ENCODE peak calls at places on chromosomes 12 and 14, in eight cellular contexts. B is ascending aorta, A is esophagus squamous epithelium, N is left lung, E is colonic mucosa, G is thoracic aorta, K is transverse colon, Q is lung. T is an unnamed sample.
A peak's percentile ranks its signal among the peaks of the same experiment; 100 is the strongest.

GRCh38 chr12:1932264-1932777 is 13.9 kb upstream of the CACNA2D4 start:
- DNase-seq in B (no peak), A (no peak), N (peak; percentile 28), E (peak; percentile 76), G (no peak), K (peak; percentile 79), Q (no peak), T (no peak)

GRCh38 chr14:68361231-68361630 is 431.6 kb downstream of the ZFP36L1 start:
- DNase-seq in B (no peak), A (no peak), N (no peak), E (no peak), G (no peak), K (no peak), Q (peak; percentile 74), T (no peak)

GRCh38 chr14:54818201-54819133 is 84.2 kb downstream of the GCH1 start:
- DNase-seq in B (no peak), A (no peak), N (no peak), E (no peak), G (no peak), K (peak; percentile 24), Q (no peak), T (peak; percentile 13)

GRCh38 chr14:49879683-49880204 is 13.1 kb upstream of the ARF6 start:
- DNase-seq in B (no peak), A (no peak), N (no peak), E (peak; percentile 68), G (no peak), K (peak; percentile 70), Q (no peak), T (no peak)

GRCh38 chr14:88910386-88910785 is 85.9 kb downstream of the TTC8 start:
- DNase-seq in B (no peak), A (no peak), N (no peak), E (no peak), G (no peak), K (no peak), Q (no peak), T (peak; percentile 45)

GRCh38 chr12:38689704-38690103 is 215.7 kb downstream of the CPNE8 start:
- DNase-seq in B (no peak), A (no peak), N (no peak), E (no peak), G (no peak), K (no peak), Q (no peak), T (no peak)

GRCh38 chr14:89314274-89314673 is 102.8 kb downstream of the FOXN3 start:
- DNase-seq in B (no peak), A (no peak), N (no peak), E (no peak), G (no peak), K (no peak), Q (no peak), T (no peak)

GRCh38 chr14:81313200-81313599 is 86.9 kb downstream of the STON2 start:
- DNase-seq in B (no peak), A (no peak), N (no peak), E (no peak), G (no peak), K (no peak), Q (no peak), T (no peak)

GRCh38 chr14:103732868-103733626 is 17.4 kb downstream of the ZFYVE21 start:
- DNase-seq in B (no peak), A (no peak), N (no peak), E (no peak), G (no peak), K (no peak), Q (no peak), T (no peak)

GRCh38 chr12:1812650-1813302 is 7.6 kb upstream of the LRTM2 start:
- DNase-seq in B (no peak), A (no peak), N (peak; percentile 77), E (no peak), G (no peak), K (no peak), Q (peak; percentile 51), T (peak; percentile 27)

GRCh38 chr14:58808828-58809227 is 171.1 kb downstream of the DACT1 start:
- DNase-seq in B (no peak), A (no peak), N (no peak), E (peak; percentile 31), G (no peak), K (no peak), Q (peak; percentile 31), T (no peak)

GRCh38 chr12:66859751-66860440 is 181.0 kb upstream of the GRIP1 start:
- DNase-seq in B (no peak), A (no peak), N (no peak), E (no peak), G (no peak), K (no peak), Q (no peak), T (no peak)

GRCh38 chr12:96814200-96814599 is 92.9 kb upstream of the NEDD1 start:
- DNase-seq in B (no peak), A (no peak), N (no peak), E (no peak), G (no peak), K (no peak), Q (no peak), T (no peak)

GRCh38 chr14:69363055-69363454 is 35.0 kb downstream of the ERH start:
- DNase-seq in B (no peak), A (no peak), N (no peak), E (no peak), G (no peak), K (no peak), Q (no peak), T (no peak)
- TF ChIP-seq CTCF in B (peak; percentile 57), A (no peak), N (no peak), E (no peak), G (peak; percentile 50), K (no peak), Q (no peak), T (no peak)

DNA sequence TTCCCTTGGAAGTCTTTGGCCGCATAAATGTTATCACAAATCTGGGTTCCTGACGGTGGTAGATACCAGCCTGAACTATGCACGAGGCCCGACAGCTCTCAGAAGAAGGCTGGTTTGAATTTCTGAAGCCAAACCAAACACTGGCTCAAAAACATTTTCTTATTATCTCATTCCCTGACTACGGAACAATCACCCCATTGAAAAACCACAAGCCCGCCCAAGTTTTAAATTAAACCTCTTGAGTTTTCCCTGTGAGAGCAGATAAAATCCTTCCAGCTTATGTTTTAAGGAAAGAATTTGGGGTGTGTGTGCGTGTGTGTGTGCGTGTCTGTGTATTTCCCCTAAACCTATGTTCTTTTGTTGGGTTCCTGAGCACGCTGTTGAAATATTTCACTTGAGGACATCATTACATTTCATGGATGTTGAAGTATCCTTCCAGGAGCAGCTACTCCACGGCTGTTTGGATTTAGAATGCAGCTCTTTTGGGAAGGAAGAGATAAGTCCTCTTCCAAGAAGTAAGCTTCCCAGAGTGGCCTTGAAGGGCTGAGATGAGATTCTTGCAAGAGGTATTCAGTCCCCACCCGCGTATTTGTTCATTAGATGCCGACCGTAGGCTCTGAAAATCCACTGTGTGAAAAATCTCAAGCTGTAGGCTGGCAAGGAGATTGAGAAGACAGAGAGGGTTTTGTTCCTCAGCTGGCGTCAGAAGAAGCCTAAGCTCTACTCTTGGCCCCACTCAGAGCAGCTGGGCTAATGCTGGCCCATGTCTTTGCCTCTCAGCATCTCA is 131.0 kb upstream of the NCOR2 start:
- DNase-seq in B (no peak), A (no peak), N (no peak), E (no peak), G (no peak), K (no peak), Q (no peak), T (no peak)
- H3K27ac ChIP-seq in B (peak overlapping the region; percentile 88), A (peak overlapping the region; percentile 17), N (peak overlapping the region; percentile 81), E (no peak overlapping the region), G (peak overlapping the region; percentile 93), K (peak overlapping the region; percentile 28), Q (peak overlapping the region; percentile 90), T (no peak overlapping the region)

GRCh38 chr12:3600951-3601350 is 109.9 kb downstream of the PRMT8 start:
- DNase-seq in B (no peak), A (no peak), N (no peak), E (no peak), G (no peak), K (no peak), Q (no peak), T (no peak)

GRCh38 chr12:3602488-3602887 is 111.5 kb downstream of the PRMT8 start:
- DNase-seq in B (no peak), A (no peak), N (no peak), E (no peak), G (no peak), K (no peak), Q (no peak), T (no peak)

GRCh38 chr12:3601466-3602150 is 110.6 kb downstream of the PRMT8 start:
- DNase-seq in B (no peak), A (no peak), N (no peak), E (no peak), G (no peak), K (no peak), Q (no peak), T (no peak)

GRCh38 chr12:3598896-3599295 is 107.9 kb downstream of the PRMT8 start:
- DNase-seq in B (no peak), A (no peak), N (no peak), E (no peak), G (no peak), K (no peak), Q (no peak), T (no peak)

DNA sequence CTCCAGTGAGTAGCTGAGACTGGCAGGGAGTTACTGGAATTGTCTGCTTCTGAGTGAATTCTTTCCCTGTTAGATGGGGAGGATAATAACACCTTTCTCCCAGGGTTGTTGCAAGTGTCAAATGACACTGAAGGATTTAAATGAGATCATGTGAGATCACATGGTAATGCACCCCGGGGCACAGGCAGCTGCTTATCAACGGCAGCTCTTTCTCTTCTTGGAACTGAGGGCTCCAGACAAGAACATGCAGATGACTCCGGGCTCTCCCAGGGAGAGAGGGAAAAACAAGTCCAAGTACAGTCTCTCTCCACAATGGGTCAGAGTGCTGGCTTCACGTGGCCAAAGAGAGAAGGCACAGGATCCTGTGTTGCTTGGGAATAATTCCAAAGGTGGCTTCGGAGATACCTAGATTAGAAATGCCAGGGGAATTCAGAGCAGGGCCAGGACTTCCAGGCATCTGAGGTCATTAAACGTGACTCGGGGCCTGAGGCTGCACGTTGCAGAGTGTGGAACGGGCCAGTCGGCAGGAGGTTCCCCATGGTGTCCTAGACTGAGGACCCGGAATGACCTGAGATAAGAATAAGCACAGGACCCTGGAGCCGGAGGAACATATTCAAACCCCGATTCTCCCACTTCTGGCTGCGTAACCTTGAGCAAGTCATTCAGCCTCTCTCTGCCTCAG is 109.2 kb downstream of the PRMT8 start:
- DNase-seq in B (no peak), A (no peak), N (no peak), E (no peak), G (no peak), K (no peak), Q (no peak), T (no peak)
- H3K4me1 ChIP-seq in B (peaks cover 4% of the 10 kb centered on the region), A (peaks cover 8% of the 10 kb centered on the region), N (no peaks in the 10 kb centered on the region), E (no peaks in the 10 kb centered on the region), G (peaks cover 10% of the 10 kb centered on the region), K (no peaks in the 10 kb centered on the region), Q (no peaks in the 10 kb centered on the region), T (no peaks in the 10 kb centered on the region)

GRCh38 chr14:22812744-22813143 is 2.5 kb downstream of the SLC7A7 start:
- DNase-seq in B (no peak), A (no peak), N (no peak), E (no peak), G (no peak), K (no peak), Q (no peak), T (no peak)
- TF ChIP-seq CTCF in B (no peak), A (no peak), N (no peak), E (no peak), G (no peak), K (no peak), Q (no peak), T (no peak)

DNA sequence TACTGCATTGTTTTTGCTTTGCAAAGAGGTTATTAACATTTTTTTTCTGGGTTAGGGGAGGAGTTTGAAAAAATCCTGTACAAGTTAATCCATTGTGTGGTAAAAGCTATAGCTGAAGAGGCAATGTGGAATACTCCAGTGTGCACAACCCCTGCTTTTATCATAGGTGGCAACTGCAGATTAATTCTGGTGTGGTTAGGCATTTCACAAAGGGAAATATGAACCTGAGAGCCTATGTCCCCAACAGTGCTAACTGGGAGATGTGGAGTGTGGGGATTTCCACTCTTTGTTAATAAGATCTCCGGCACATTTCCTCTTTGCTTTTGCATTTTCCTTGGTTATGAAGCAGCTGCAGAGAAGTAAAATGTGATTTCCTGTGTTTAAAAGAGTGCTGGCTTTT is 33.6 kb downstream of the PRORP start:
- DNase-seq in B (no peak), A (no peak), N (no peak), E (no peak), G (no peak), K (no peak), Q (no peak), T (no peak)
- H3K27ac ChIP-seq in B (no peak overlapping the region), A (no peak overlapping the region), N (peak overlapping the region; percentile 71), E (no peak overlapping the region), G (no peak overlapping the region), K (no peak overlapping the region), Q (no peak overlapping the region), T (no peak overlapping the region)

T was measured in pancreas.